ENCODE peak calls at places on chromosomes 1 and 21, in five cellular contexts. One of them, this sample, is unnamed.

GRCh38 chr21:28106370-28106890 is 886.2 kb downstream of the LTN1 start:
- DNase-seq in activated CD4-positive, alpha-beta T cell treated with anti-CD3 and anti-CD28 coated beads for 48 hours: no peak
- DNase-seq in activated naive CD4-positive, alpha-beta T cell treated with Interleukin-2 at 50 U/mL for 16 hours: no peak
- DNase-seq in IMR-90: no peak
- DNase-seq in RWPE1: no peak
- DNase-seq in this sample: peak

GRCh38 chr1:21362096-21362495 is 71.8 kb upstream of the ECE1 start:
- DNase-seq in activated CD4-positive, alpha-beta T cell treated with anti-CD3 and anti-CD28 coated beads for 48 hours: no peak
- DNase-seq in activated naive CD4-positive, alpha-beta T cell treated with Interleukin-2 at 50 U/mL for 16 hours: no peak
- DNase-seq in IMR-90: no peak
- DNase-seq in RWPE1: no peak
- DNase-seq in this sample: no peak

GRCh38 chr1:215992620-215993019 is 425.5 kb downstream of the KCTD3 start:
- DNase-seq in activated CD4-positive, alpha-beta T cell treated with anti-CD3 and anti-CD28 coated beads for 48 hours: no peak
- DNase-seq in activated naive CD4-positive, alpha-beta T cell treated with Interleukin-2 at 50 U/mL for 16 hours: no peak
- DNase-seq in IMR-90: peak
- DNase-seq in RWPE1: peak
- DNase-seq in this sample: peak

GRCh38 chr1:186620526-186620925 is 59.7 kb downstream of the PTGS2 start:
- DNase-seq in activated CD4-positive, alpha-beta T cell treated with anti-CD3 and anti-CD28 coated beads for 48 hours: no peak
- DNase-seq in activated naive CD4-positive, alpha-beta T cell treated with Interleukin-2 at 50 U/mL for 16 hours: no peak
- DNase-seq in IMR-90: no peak
- DNase-seq in RWPE1: no peak
- DNase-seq in this sample: no peak

GRCh38 chr1:156838972-156839371 is 19.9 kb downstream of the INSRR start:
- DNase-seq in activated CD4-positive, alpha-beta T cell treated with anti-CD3 and anti-CD28 coated beads for 48 hours: peak
- DNase-seq in activated naive CD4-positive, alpha-beta T cell treated with Interleukin-2 at 50 U/mL for 16 hours: peak
- DNase-seq in IMR-90: no peak
- DNase-seq in RWPE1: no peak
- DNase-seq in this sample: peak

GRCh38 chr1:43135857-43136781 is 36.0 kb downstream of the EBNA1BP2 start:
- DNase-seq in activated CD4-positive, alpha-beta T cell treated with anti-CD3 and anti-CD28 coated beads for 48 hours: no peak
- DNase-seq in activated naive CD4-positive, alpha-beta T cell treated with Interleukin-2 at 50 U/mL for 16 hours: no peak
- DNase-seq in IMR-90: no peak
- DNase-seq in RWPE1: peak
- DNase-seq in this sample: no peak

GRCh38 chr1:2258996-2259395 is 30.9 kb downstream of the SKI start:
- DNase-seq in activated CD4-positive, alpha-beta T cell treated with anti-CD3 and anti-CD28 coated beads for 48 hours: peak
- DNase-seq in activated naive CD4-positive, alpha-beta T cell treated with Interleukin-2 at 50 U/mL for 16 hours: peak
- DNase-seq in IMR-90: no peak
- DNase-seq in RWPE1: no peak
- DNase-seq in this sample: no peak

GRCh38 chr21:18832081-18832670 is 428.6 kb upstream of the TMPRSS15 start:
- DNase-seq in activated CD4-positive, alpha-beta T cell treated with anti-CD3 and anti-CD28 coated beads for 48 hours: no peak
- DNase-seq in activated naive CD4-positive, alpha-beta T cell treated with Interleukin-2 at 50 U/mL for 16 hours: no peak
- DNase-seq in IMR-90: no peak
- DNase-seq in RWPE1: no peak
- DNase-seq in this sample: no peak

GRCh38 chr1:35030338-35031102 is 1.2 kb downstream of the ZMYM6 start:
- DNase-seq in activated CD4-positive, alpha-beta T cell treated with anti-CD3 and anti-CD28 coated beads for 48 hours: no peak
- DNase-seq in activated naive CD4-positive, alpha-beta T cell treated with Interleukin-2 at 50 U/mL for 16 hours: no peak
- DNase-seq in IMR-90: no peak
- DNase-seq in RWPE1: no peak
- DNase-seq in this sample: no peak

GRCh38 chr1:214664656-214665433 is 61.9 kb downstream of the CENPF start:
- DNase-seq in activated CD4-positive, alpha-beta T cell treated with anti-CD3 and anti-CD28 coated beads for 48 hours: no peak
- DNase-seq in activated naive CD4-positive, alpha-beta T cell treated with Interleukin-2 at 50 U/mL for 16 hours: no peak
- DNase-seq in IMR-90: peak
- DNase-seq in RWPE1: no peak
- DNase-seq in this sample: no peak

GRCh38 chr1:101959456-101959855 is 37.3 kb downstream of the OLFM3 start:
- DNase-seq in activated CD4-positive, alpha-beta T cell treated with anti-CD3 and anti-CD28 coated beads for 48 hours: no peak
- DNase-seq in activated naive CD4-positive, alpha-beta T cell treated with Interleukin-2 at 50 U/mL for 16 hours: no peak
- DNase-seq in IMR-90: no peak
- DNase-seq in RWPE1: no peak
- DNase-seq in this sample: no peak

GRCh38 chr21:38875694-38876492 is 70.2 kb downstream of the ETS2 start:
- DNase-seq in activated CD4-positive, alpha-beta T cell treated with anti-CD3 and anti-CD28 coated beads for 48 hours: no peak
- DNase-seq in activated naive CD4-positive, alpha-beta T cell treated with Interleukin-2 at 50 U/mL for 16 hours: no peak
- DNase-seq in IMR-90: peak
- DNase-seq in RWPE1: no peak
- DNase-seq in this sample: no peak

GRCh38 chr1:224528900-224529299 is 87.2 kb upstream of the CNIH3 start:
- DNase-seq in activated CD4-positive, alpha-beta T cell treated with anti-CD3 and anti-CD28 coated beads for 48 hours: no peak
- DNase-seq in activated naive CD4-positive, alpha-beta T cell treated with Interleukin-2 at 50 U/mL for 16 hours: no peak
- DNase-seq in IMR-90: peak
- DNase-seq in RWPE1: peak
- DNase-seq in this sample: peak

GRCh38 chr1:204947747-204948146 is 77.1 kb downstream of the NFASC start:
- DNase-seq in activated CD4-positive, alpha-beta T cell treated with anti-CD3 and anti-CD28 coated beads for 48 hours: no peak
- DNase-seq in activated naive CD4-positive, alpha-beta T cell treated with Interleukin-2 at 50 U/mL for 16 hours: no peak
- DNase-seq in IMR-90: no peak
- DNase-seq in RWPE1: no peak
- DNase-seq in this sample: no peak